ENCODE peak calls at places on chromosomes 11 and 22, in nine cellular contexts. B, Z, W, X, S, T, D, I and E are unnamed samples.
A peak's percentile ranks its signal among the peaks of the same experiment; 100 is the strongest.

GRCh38 chr11:79768343-79768742 is 327.5 kb upstream of the TENM4 start:
- DNase-seq in B (no peak), Z (no peak), W (no peak), X (no peak), S (no peak), T (no peak), D (no peak), I (no peak), E (peak; percentile 16)

GRCh38 chr11:70732493-70733206 is 334.3 kb downstream of the CTTN start:
- DNase-seq in B (no peak), Z (no peak), W (no peak), X (peak; percentile 29), S (peak; percentile 37), T (no peak), D (no peak), I (no peak), E (no peak)

GRCh38 chr11:1129666-1130160 is 28.0 kb upstream of the MUC5AC start:
- DNase-seq in B (no peak), Z (peak; percentile 9), W (no peak), X (no peak), S (peak; percentile 30), T (no peak), D (no peak), I (peak; percentile 22), E (no peak)

GRCh38 chr11:36622431-36623136 is 24.5 kb upstream of the RAG2 start:
- DNase-seq in B (no peak), Z (peak; percentile 18), W (peak; percentile 4), X (peak; percentile 12), S (no peak), T (no peak), D (no peak), I (peak; percentile 9), E (no peak)

GRCh38 chr11:13229136-13229535 is 48.5 kb upstream of the BMAL1 start:
- DNase-seq in B (no peak), Z (peak; percentile 57), W (no peak), X (peak; percentile 64), S (no peak), T (no peak), D (no peak), I (no peak), E (no peak)

GRCh38 chr22:45599836-45600577 is 71.6 kb upstream of the ATXN10 start:
- DNase-seq in B (no peak), Z (no peak), W (no peak), X (no peak), S (no peak), T (no peak), D (no peak), I (no peak), E (no peak)

GRCh38 chr11:46380340-46381045 is 976 bp upstream of the MDK start:
- DNase-seq in B (no peak), Z (peak; percentile 80), W (no peak), X (peak; percentile 59), S (peak; percentile 82), T (peak; percentile 66), D (peak; percentile 89), I (peak; percentile 91), E (peak; percentile 76)

GRCh38 chr11:6351782-6352181 is 31.5 kb upstream of the CAVIN3 start:
- DNase-seq in B (no peak), Z (no peak), W (no peak), X (no peak), S (no peak), T (no peak), D (no peak), I (no peak), E (no peak)

GRCh38 chr11:6646631-6647281 is 8.9 kb downstream of the DCHS1 start:
- DNase-seq in B (no peak), Z (peak; percentile 72), W (no peak), X (peak; percentile 63), S (no peak), T (peak; percentile 53), D (no peak), I (no peak), E (peak; percentile 60)

GRCh38 chr11:30758012-30758411 is 171.9 kb upstream of the MPPED2 start:
- DNase-seq in B (no peak), Z (peak; percentile 14), W (no peak), X (peak; percentile 1), S (no peak), T (no peak), D (no peak), I (no peak), E (no peak)

GRCh38 chr11:119520966-119521365 is 98.0 kb upstream of the THY1 start:
- DNase-seq in B (no peak), Z (no peak), W (no peak), X (no peak), S (no peak), T (no peak), D (no peak), I (no peak), E (no peak)